ENCODE peak calls at places on chromosomes 13 and 19, in four cellular contexts. K is fibroblast of lung, I is endodermal cell, H is GM23248. E is an unnamed sample.

GRCh38 chr19:18793144-18794028 is 2.3 kb upstream of the COMP start:
- DNase-seq in K (no peak), I (peak; percentile 52), H (no peak), E (no peak)

GRCh38 chr13:97005631-97006262 is 11.5 kb upstream of the OXGR1 start:
- DNase-seq in K (peak; percentile 76), I (no peak), H (peak; percentile 62), E (no peak)

GRCh38 chr13:102707465-102707864 is 12.6 kb upstream of the METTL21C start:
- DNase-seq in K (peak; percentile 91), I (no peak), H (peak; percentile 85), E (no peak)

GRCh38 chr13:91399189-91400093 is 1.0 kb downstream of the GPC5 start:
- DNase-seq in K (no peak), I (no peak), H (no peak), E (peak; percentile 70)

GRCh38 chr13:100636441-100636840 is 38.2 kb downstream of the TMTC4 start:
- DNase-seq in K (no peak), I (no peak), H (no peak), E (no peak)

GRCh38 chr13:91740811-91741210 is 342.4 kb downstream of the GPC5 start:
- DNase-seq in K (no peak), I (no peak), H (no peak), E (no peak)

GRCh38 chr13:90091611-90092010 is 1255.9 kb upstream of the MIR17HG start:
- DNase-seq in K (no peak), I (no peak), H (no peak), E (no peak)

GRCh38 chr13:98440390-98441055 is 136.4 kb downstream of the STK24 start:
- DNase-seq in K (no peak), I (no peak), H (no peak), E (peak; percentile 66)

GRCh38 chr13:72437458-72437857 is 290.0 kb downstream of the MZT1 start:
- DNase-seq in K (peak; percentile 88), I (no peak), H (no peak), E (no peak)

GRCh38 chr13:42260885-42261654 is 10.9 kb upstream of the AKAP11 start:
- DNase-seq in K (no peak), I (no peak), H (no peak), E (no peak)

DNA sequence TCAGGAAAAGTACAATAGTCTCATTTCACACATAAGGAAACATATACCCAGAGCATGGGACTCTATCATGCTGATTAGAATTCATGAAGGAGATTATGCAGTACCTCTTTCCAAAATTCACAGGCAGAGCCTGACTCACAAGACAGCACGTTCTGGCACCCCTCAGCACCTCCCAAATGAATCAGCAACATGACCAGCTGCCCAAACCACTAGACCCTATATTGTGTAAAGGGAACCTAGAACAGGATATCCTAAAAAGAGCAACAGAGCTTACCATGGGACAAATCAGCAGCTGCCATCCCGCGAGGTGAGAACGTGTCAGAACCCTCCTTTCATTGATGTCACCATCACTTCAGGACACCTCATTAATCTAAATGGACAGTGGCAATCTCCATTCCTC is 2.5 kb downstream of the ZNF426 start:
- DNase-seq in K (no peak), I (no peak), H (peak; percentile 21), E (no peak)
- H3K9me3 ChIP-seq in K (peaks cover 3% of the 10 kb centered on the region), I (peaks cover 79% of the 10 kb centered on the region), H (peaks cover 9% of the 10 kb centered on the region), E (peaks cover 10% of the 10 kb centered on the region)

GRCh38 chr13:48038763-48039162 is 1.2 kb downstream of the NUDT15 start:
- DNase-seq in K (no peak), I (peak; percentile 81), H (peak; percentile 6), E (no peak)
- H3K9ac ChIP-seq in K (no peak overlapping the region), I (peak overlapping the region; percentile 95), H (no peak overlapping the region), E (peak overlapping the region; percentile 50)

DNA sequence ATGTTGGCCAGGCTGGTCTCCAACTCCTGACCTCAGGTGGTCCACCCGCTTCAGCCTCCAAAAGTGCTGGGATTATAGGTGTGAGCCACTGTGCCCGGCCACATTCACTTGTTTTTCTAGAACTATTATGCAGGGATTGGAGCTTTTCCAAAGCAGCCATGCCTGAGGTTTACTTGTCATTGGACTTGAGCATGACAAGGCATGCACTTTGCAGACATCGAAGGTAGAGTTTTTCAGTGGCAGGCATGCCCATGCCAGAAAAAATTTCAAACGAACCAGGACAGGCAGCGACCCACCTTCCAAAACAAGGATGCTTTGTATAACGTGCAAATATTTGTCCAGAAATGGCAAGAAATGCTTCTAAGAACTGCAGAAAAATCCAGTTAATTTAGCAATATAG is 17.7 kb downstream of the PNMA8A start:
- DNase-seq in K (no peak), I (no peak), H (no peak), E (no peak)
- H3K4me3 ChIP-seq in K (no peak overlapping the region), I (no peak overlapping the region), H (no peak overlapping the region), E (no peak overlapping the region)

GRCh38 chr19:43124360-43124759 is 41.9 kb upstream of the PSG2 start:
- DNase-seq in K (no peak), I (no peak), H (no peak), E (no peak)
- H3K9me3 ChIP-seq in K (no peaks in the 10 kb centered on the region), I (no peaks in the 10 kb centered on the region), H (no peaks in the 10 kb centered on the region), E (no peaks in the 10 kb centered on the region)